ENCODE peak calls at places on chromosomes 2 and 18, in ten cellular contexts. A, B, G, P, Z, C, H, D, Q and F are unnamed samples.

GRCh38 chr2:127453392-127454171 is 35.4 kb downstream of the PROC start:
- DNase-seq in A (no peak), B (no peak), G (peak; percentile 10), P (peak; percentile 85), Z (no peak), C (no peak), H (no peak), D (no peak), Q (peak; percentile 76), F (no peak)

GRCh38 chr2:28613616-28614501 is 118.0 kb downstream of the PLB1 start:
- DNase-seq in A (no peak), B (no peak), G (no peak), P (no peak), Z (no peak), C (peak; percentile 94), H (peak; percentile 41), D (peak; percentile 73), Q (no peak), F (no peak)

GRCh38 chr18:35130236-35130635 is 89.0 kb downstream of the MAPRE2 start:
- DNase-seq in A (no peak), B (no peak), G (no peak), P (no peak), Z (no peak), C (no peak), H (no peak), D (no peak), Q (no peak), F (no peak)

GRCh38 chr2:163419000-163419575 is 316.7 kb downstream of the FIGN start:
- DNase-seq in A (no peak), B (no peak), G (no peak), P (no peak), Z (no peak), C (no peak), H (no peak), D (no peak), Q (no peak), F (no peak)

GRCh38 chr2:78778756-78779510 is 246.6 kb upstream of the REG3G start:
- DNase-seq in A (no peak), B (peak; percentile 7), G (no peak), P (no peak), Z (no peak), C (no peak), H (no peak), D (no peak), Q (no peak), F (no peak)

GRCh38 chr2:212991120-212991519 is 160.3 kb downstream of the IKZF2 start:
- DNase-seq in A (no peak), B (no peak), G (no peak), P (no peak), Z (no peak), C (no peak), H (no peak), D (no peak), Q (no peak), F (no peak)

GRCh38 chr18:49398331-49398730 is 62.1 kb downstream of the DYM start:
- DNase-seq in A (no peak), B (no peak), G (peak; percentile 60), P (no peak), Z (no peak), C (no peak), H (no peak), D (no peak), Q (no peak), F (no peak)

GRCh38 chr2:241272722-241273551 is 42.5 kb downstream of the HDLBP start:
- DNase-seq in A (peak; percentile 21), B (peak; percentile 49), G (no peak), P (peak; percentile 45), Z (no peak), C (no peak), H (peak; percentile 92), D (peak; percentile 70), Q (peak; percentile 80), F (no peak)

GRCh38 chr18:9941108-9941507 is 27.3 kb downstream of the VAPA start:
- DNase-seq in A (no peak), B (no peak), G (peak; percentile 45), P (no peak), Z (no peak), C (no peak), H (no peak), D (no peak), Q (no peak), F (no peak)

GRCh38 chr2:179440642-179441251 is 176.1 kb upstream of the SESTD1 start:
- DNase-seq in A (no peak), B (no peak), G (peak; percentile 47), P (peak; percentile 55), Z (no peak), C (no peak), H (no peak), D (no peak), Q (no peak), F (no peak)

GRCh38 chr2:158099716-158100115 is 2.0 kb upstream of the UPP2 start:
- DNase-seq in A (no peak), B (no peak), G (no peak), P (peak; percentile 3), Z (no peak), C (peak; percentile 29), H (no peak), D (no peak), Q (no peak), F (no peak)

GRCh38 chr2:70280242-70280798 is 13.2 kb downstream of the SNRPG start:
- DNase-seq in A (no peak), B (no peak), G (no peak), P (no peak), Z (no peak), C (no peak), H (no peak), D (no peak), Q (no peak), F (no peak)

GRCh38 chr2:108268001-108268400 is 20.7 kb upstream of the SULT1C2 start:
- DNase-seq in A (no peak), B (no peak), G (no peak), P (no peak), Z (no peak), C (peak; percentile 80), H (no peak), D (no peak), Q (no peak), F (no peak)

GRCh38 chr2:234671716-234672115 is 174.8 kb upstream of the ARL4C start:
- DNase-seq in A (no peak), B (no peak), G (no peak), P (peak; percentile 28), Z (no peak), C (no peak), H (no peak), D (no peak), Q (peak; percentile 25), F (no peak)

GRCh38 chr2:228039752-228040534 is 141.5 kb downstream of the SPHKAP start:
- DNase-seq in A (no peak), B (no peak), G (peak; percentile 38), P (peak; percentile 63), Z (no peak), C (peak; percentile 24), H (no peak), D (no peak), Q (no peak), F (no peak)

GRCh38 chr2:166727105-166727504 is 161.2 kb upstream of the XIRP2 start:
- DNase-seq in A (no peak), B (no peak), G (no peak), P (no peak), Z (no peak), C (no peak), H (no peak), D (no peak), Q (no peak), F (no peak)

GRCh38 chr2:29160184-29160583 is 45.0 kb downstream of the CLIP4 start:
- DNase-seq in A (no peak), B (no peak), G (no peak), P (no peak), Z (no peak), C (no peak), H (no peak), D (no peak), Q (no peak), F (no peak)

GRCh38 chr2:158024288-158024898 is 77.3 kb upstream of the UPP2 start:
- DNase-seq in A (peak; percentile 64), B (no peak), G (peak; percentile 35), P (peak; percentile 66), Z (peak; percentile 59), C (no peak), H (no peak), D (peak; percentile 24), Q (peak; percentile 85), F (peak; percentile 22)

GRCh38 chr2:111523009-111523408 is 361.0 kb downstream of the ANAPC1 start:
- DNase-seq in A (no peak), B (no peak), G (no peak), P (no peak), Z (no peak), C (no peak), H (no peak), D (no peak), Q (peak; percentile 40), F (no peak)

GRCh38 chr2:138720035-138720589 is 60.1 kb downstream of the NXPH2 start:
- DNase-seq in A (no peak), B (no peak), G (no peak), P (no peak), Z (no peak), C (no peak), H (no peak), D (no peak), Q (no peak), F (no peak)